ENCODE peak calls at places on chromosome 22, in ten cellular contexts. Z is endothelial cell, F is cardiac fibroblast, D is AG04450, I is heart left ventricle, Y is mucosa of descending colon, K is WTC11, O is colonic mucosa, U is NB4, M is AG09309. R is an unnamed sample.

GRCh38 chr22:48609279-48609865 is 1218.3 kb downstream of the BRD1 start:
- DNase-seq in Z (no peak), F (no peak), D (no peak), I (no peak), Y (no peak), K (no peak), O (no peak), U (no peak), M (no peak), R (no peak)

GRCh38 chr22:29245626-29246385 is 22.0 kb downstream of the RHBDD3 start:
- DNase-seq in Z (peak; percentile 76), F (peak; percentile 79), D (peak; percentile 29), I (peak; percentile 69), Y (peak; percentile 73), K (peak; percentile 80), O (peak; percentile 69), U (peak; percentile 78), M (no peak), R (peak; percentile 76)

GRCh38 chr22:47238886-47239860 is 476.7 kb downstream of the TBC1D22A start:
- DNase-seq in Z (no peak), F (no peak), D (no peak), I (no peak), Y (no peak), K (no peak), O (no peak), U (no peak), M (no peak), R (no peak)

GRCh38 chr22:29205598-29206371 is at the start of gene EMID1:
- DNase-seq in Z (peak; percentile 59), F (peak; percentile 36), D (no peak), I (peak; percentile 45), Y (peak; percentile 40), K (peak; percentile 58), O (no peak), U (peak; percentile 69), M (no peak), R (peak; percentile 16)

GRCh38 chr22:36540867-36541642 is 12.1 kb upstream of the EIF3D start:
- DNase-seq in Z (no peak), F (no peak), D (no peak), I (no peak), Y (no peak), K (no peak), O (no peak), U (no peak), M (no peak), R (no peak)

GRCh38 chr22:37303821-37304274 is 21.5 kb downstream of the CYTH4 start:
- DNase-seq in Z (no peak), F (peak; percentile 82), D (peak; percentile 60), I (no peak), Y (no peak), K (no peak), O (no peak), U (peak; percentile 94), M (peak; percentile 69), R (peak; percentile 85)

GRCh38 chr22:36461665-36462474 is 19.6 kb downstream of the TXN2 start:
- DNase-seq in Z (peak; percentile 33), F (peak; percentile 80), D (peak; percentile 93), I (peak; percentile 66), Y (no peak), K (no peak), O (no peak), U (no peak), M (no peak), R (peak; percentile 92)

GRCh38 chr22:50678218-50678650 is 5.6 kb downstream of the SHANK3 start:
- DNase-seq in Z (no peak), F (no peak), D (no peak), I (no peak), Y (no peak), K (no peak), O (no peak), U (no peak), M (no peak), R (no peak)

GRCh38 chr22:48065852-48066251 is 1303.4 kb downstream of the TBC1D22A start:
- DNase-seq in Z (no peak), F (no peak), D (no peak), I (no peak), Y (no peak), K (no peak), O (no peak), U (no peak), M (no peak), R (no peak)

GRCh38 chr22:40855104-40855959 is 1.1 kb downstream of the ST13 start:
- DNase-seq in Z (no peak), F (peak; percentile 58), D (no peak), I (no peak), Y (no peak), K (no peak), O (no peak), U (peak; percentile 60), M (no peak), R (peak; percentile 40)

GRCh38 chr22:49853981-49854791 is 542 bp downstream of the ZBED4 start:
- DNase-seq in Z (peak; percentile 35), F (peak; percentile 31), D (no peak), I (peak; percentile 50), Y (peak; percentile 54), K (no peak), O (peak; percentile 61), U (peak; percentile 56), M (no peak), R (peak; percentile 30)

GRCh38 chr22:26822300-26822699 is 164.9 kb downstream of the MIAT start:
- DNase-seq in Z (no peak), F (no peak), D (no peak), I (no peak), Y (no peak), K (no peak), O (no peak), U (no peak), M (no peak), R (no peak)
- TF ChIP-seq CTCF in Z (no peak), F (no peak), D (no peak), I (no peak), Y (no peak), K (no peak), O (no peak), U (no peak), M (no peak), R (no peak)

DNA sequence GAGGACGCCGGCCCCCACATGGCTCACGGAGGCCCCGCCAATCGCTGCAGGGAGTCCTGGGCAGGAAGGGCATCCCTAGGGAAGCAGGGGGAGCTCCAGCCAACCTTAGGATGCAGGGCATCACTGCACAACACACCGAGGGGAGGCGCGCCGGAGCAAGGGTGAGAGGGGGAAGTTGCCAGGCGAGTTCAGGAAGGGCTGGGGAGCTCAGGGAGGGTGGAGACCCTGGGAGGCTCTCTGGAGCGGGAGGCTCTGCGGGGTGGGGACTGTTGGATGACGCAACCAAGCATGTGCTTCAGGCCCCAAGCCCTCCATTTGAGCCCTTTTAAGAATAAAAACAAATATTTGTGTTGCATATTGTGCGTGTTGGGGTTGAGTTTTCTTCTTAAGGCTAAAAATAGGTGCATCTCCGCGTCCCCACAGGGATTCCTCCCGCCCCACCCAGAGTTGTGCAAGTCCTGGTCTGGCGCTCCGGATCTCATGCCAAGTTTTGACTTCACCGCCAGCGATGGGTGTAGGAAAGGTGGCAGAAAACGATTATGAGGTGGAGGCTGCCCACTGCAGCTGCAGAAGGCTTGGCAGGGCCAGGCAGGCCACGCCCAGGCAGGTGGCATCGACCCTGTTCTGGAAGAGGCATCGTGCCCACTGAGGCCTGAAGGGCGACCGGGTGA is 65.2 kb downstream of the WNT7B start:
- DNase-seq in Z (no peak), F (peak; percentile 46), D (no peak), I (peak; percentile 83), Y (no peak), K (no peak), O (no peak), U (peak; percentile 81), M (no peak), R (peak; percentile 17)
- TF ChIP-seq CTCF in Z (no peak), F (no peak), D (no peak), I (no peak), Y (no peak), K (no peak), O (no peak), U (no peak), M (no peak), R (no peak)

GRCh38 chr22:19879248-19879575 is 24.5 kb upstream of the GNB1L start:
- DNase-seq in Z (no peak), F (no peak), D (no peak), I (no peak), Y (no peak), K (peak; percentile 10), O (no peak), U (no peak), M (no peak), R (no peak)
- TF ChIP-seq CTCF in Z (no peak), F (no peak), D (no peak), I (no peak), Y (no peak), K (no peak), O (no peak), U (no peak), M (no peak), R (no peak)

GRCh38 chr22:24155597-24156145 is 25.6 kb upstream of the SUSD2 start:
- DNase-seq in Z (peak; percentile 58), F (peak; percentile 82), D (no peak), I (peak; percentile 92), Y (peak; percentile 77), K (peak; percentile 60), O (peak; percentile 78), U (peak; percentile 91), M (no peak), R (peak; percentile 68)
- TF ChIP-seq CTCF in Z (peak; percentile 8), F (peak; percentile 51), D (peak; percentile 63), I (peak; percentile 54), Y (peak; percentile 17), K (peak; percentile 62), O (peak; percentile 10), U (peak; percentile 72), M (peak; percentile 53), R (peak; percentile 39)

DNA sequence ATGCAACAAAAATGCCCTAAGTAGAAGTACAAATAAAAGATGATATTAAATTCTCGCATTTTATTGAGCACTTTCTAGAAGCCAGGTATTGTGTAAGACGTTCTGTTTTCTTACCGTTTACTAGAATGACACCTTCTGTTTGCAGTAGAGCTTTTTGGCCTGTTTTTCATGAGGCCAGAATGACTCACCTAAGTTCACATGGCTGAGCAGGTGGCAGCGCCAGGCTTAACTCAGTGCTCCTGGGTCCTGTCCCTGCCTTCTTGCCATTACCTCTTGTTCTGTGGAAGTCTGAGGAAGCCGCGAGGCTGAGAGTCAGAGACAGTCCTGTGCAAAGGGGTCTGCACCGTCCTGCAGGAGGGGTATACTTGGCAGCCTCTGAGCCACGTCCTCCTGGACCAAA is 113.8 kb downstream of the ATXN10 start:
- DNase-seq in Z (no peak), F (no peak), D (no peak), I (no peak), Y (no peak), K (no peak), O (peak; percentile 28), U (no peak), M (no peak), R (no peak)
- TF ChIP-seq CTCF in Z (no peak), F (no peak), D (no peak), I (no peak), Y (no peak), K (no peak), O (no peak), U (no peak), M (no peak), R (no peak)

DNA sequence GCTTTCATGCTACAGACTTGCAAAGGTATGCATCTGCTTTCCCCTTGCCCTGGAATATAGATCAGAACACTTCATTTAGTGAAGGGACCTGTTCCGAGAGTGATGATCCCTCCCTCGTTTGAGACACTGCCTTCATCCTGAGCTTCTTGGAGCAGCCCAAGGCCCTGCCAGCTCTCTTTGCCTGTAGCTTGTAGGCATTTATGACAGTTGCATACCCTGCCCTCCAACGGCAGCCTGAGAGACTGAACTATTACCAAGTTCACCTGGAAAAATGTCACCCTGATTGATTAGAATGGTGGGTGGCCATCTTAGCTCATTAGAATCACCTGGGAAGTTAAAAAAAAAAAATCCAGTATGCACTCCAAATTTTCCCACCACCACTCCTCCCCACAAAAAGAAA is 1.5 kb downstream of the MICAL3 start:
- DNase-seq in Z (no peak), F (no peak), D (no peak), I (peak; percentile 31), Y (peak; percentile 26), K (no peak), O (no peak), U (no peak), M (no peak), R (no peak)
- TF ChIP-seq CTCF in Z (no peak), F (no peak), D (no peak), I (no peak), Y (no peak), K (no peak), O (no peak), U (no peak), M (no peak), R (no peak)